ENCODE peak calls at places on chromosomes 16 and 17, in ten cellular contexts. P is endothelial cell; M is astrocyte of the spinal cord; X is cardiac muscle cell; H is CD8-positive, alpha-beta T cell; R is HFFc6; Z is heart left ventricle; S is fibroblast of lung; N is body of pancreas; I is H9. L is an unnamed sample.

GRCh38 chr16:88839026-88839529 is 17.7 kb downstream of the GALNS start:
- DNase-seq in R (no peak), N (no peak), P (no peak), S (no peak), I (no peak), X (no peak), H (no peak), M (no peak), Z (no peak), L (no peak)

GRCh38 chr17:30565073-30565935 is 88.1 kb downstream of the GOSR1 start:
- DNase-seq in X (no peak), R (peak), S (no peak), N (no peak), M (no peak), Z (no peak), H (no peak), P (no peak), I (peak), L (no peak)

GRCh38 chr17:73307130-73307529 is 4.7 kb downstream of the CDC42EP4 start:
- DNase-seq in M (no peak), I (peak), P (no peak), Z (peak), N (peak), X (no peak), H (no peak), R (no peak), S (no peak), L (peak)

GRCh38 chr17:41048441-41048840 is 1.3 kb upstream of the KRTAP2-1 start:
- DNase-seq in N (no peak), M (peak), S (no peak), P (no peak), X (no peak), I (no peak), R (peak), H (no peak), Z (no peak), L (no peak)

GRCh38 chr16:1144476-1145382 is 8.2 kb upstream of the CACNA1H start:
- DNase-seq in M (no peak), S (no peak), H (no peak), Z (no peak), N (no peak), P (no peak), R (no peak), I (no peak), X (no peak), L (no peak)

GRCh38 chr17:42520540-42520951 is 15.5 kb upstream of the NAGLU start:
- DNase-seq in R (no peak), I (peak), Z (peak), M (no peak), X (no peak), N (no peak), S (no peak), P (peak), H (peak), L (peak)

GRCh38 chr16:30651124-30652004 is 604 bp downstream of the PRR14 start:
- DNase-seq in N (peak), M (peak), H (peak), P (peak), Z (peak), I (peak), X (peak), S (peak), R (peak), L (peak)

GRCh38 chr16:85567101-85567866 is 45.8 kb upstream of the GSE1 start:
- DNase-seq in M (no peak), H (no peak), X (no peak), N (no peak), I (peak), S (no peak), P (no peak), R (no peak), Z (no peak), L (no peak)

GRCh38 chr17:12967962-12968361 is 49.9 kb downstream of the ELAC2 start:
- DNase-seq in P (no peak), I (no peak), Z (no peak), S (no peak), R (no peak), X (no peak), N (no peak), M (no peak), H (no peak), L (no peak)

GRCh38 chr17:13306310-13306962 is 288.6 kb upstream of the ELAC2 start:
- DNase-seq in R (peak), I (peak), H (no peak), M (peak), X (peak), Z (no peak), N (peak), S (peak), P (peak), L (no peak)

GRCh38 chr16:49874613-49875237 is 18.8 kb upstream of the ZNF423 start:
- DNase-seq in P (no peak), N (no peak), Z (no peak), M (no peak), R (no peak), I (no peak), H (no peak), S (no peak), X (no peak), L (no peak)

GRCh38 chr16:49875812-49876715 is 20.2 kb upstream of the ZNF423 start:
- DNase-seq in P (no peak), I (no peak), S (no peak), Z (no peak), R (no peak), M (no peak), H (no peak), X (no peak), N (no peak), L (no peak)

GRCh38 chr16:49881890-49882289 is 26.0 kb upstream of the ZNF423 start:
- DNase-seq in N (peak), Z (no peak), M (no peak), P (no peak), H (no peak), X (no peak), I (no peak), S (no peak), R (no peak), L (no peak)

DNA sequence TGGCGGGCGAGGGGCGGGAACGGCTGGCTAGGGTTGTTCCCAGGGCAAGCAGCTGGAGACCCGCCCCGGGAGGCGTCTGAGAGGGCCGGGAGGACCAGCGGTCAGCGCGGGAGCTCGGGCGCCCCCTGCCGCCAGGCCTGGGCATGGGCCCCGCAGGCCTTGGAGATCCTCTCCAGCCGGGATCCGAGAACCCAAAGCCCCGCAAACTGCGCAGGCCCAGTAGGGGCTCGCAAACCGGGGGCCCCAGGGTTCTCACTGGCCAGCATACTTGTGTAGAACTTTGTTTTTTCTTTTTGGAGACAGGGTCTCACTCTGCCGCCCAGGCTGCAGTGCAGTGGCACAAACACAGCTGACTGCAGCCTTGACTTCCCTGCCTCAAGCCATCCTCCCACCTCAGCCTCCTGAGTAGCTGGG is 20.8 kb upstream of the ZNF423 start:
- DNase-seq in R (no peak), S (no peak), N (peak), Z (peak), I (peak), X (peak), M (peak), P (peak), H (peak), L (peak)
- TF ChIP-seq CTCF in R (peak), S (peak), N (peak), Z (peak), I (peak), X (peak), M (peak), P (peak), H (peak), L (peak)

DNA sequence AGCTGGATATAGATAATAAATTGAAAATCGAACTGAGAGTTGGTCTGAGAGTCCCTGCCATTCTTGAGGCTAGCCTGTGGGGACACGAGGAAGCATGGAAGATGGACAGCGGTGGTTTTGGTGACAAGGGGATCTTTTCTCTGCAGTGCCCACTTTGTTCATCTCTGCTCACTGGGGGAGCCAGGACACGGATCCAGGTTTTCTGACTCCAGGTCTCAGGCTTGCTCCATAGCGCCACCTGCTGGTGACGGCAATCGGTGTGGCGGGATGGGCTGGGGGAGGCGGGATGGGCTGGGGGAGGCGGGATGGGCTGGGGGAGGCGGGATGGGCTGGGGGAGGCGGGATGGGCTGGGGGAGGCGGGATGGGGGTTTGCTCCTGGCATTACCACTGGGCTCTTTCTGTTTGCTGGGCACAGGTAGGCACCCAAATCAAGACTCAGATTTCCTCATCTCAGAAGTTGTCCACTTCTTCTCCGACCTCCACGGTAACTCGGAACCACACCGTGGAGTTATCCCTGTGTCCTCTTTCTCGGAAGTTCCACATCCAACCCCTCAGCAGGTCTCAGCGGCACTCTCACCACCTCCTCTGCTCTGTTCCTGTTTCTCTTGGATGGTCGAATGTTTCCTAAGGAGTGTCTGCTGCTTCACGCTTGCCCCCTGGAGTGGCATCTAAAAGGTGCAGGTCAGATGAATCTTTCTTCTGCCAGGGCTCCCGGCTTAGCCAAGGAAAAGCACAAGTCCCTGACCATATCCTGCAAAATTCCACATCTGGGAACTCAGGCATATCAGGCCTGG is 142.4 kb downstream of the CYLD start:
- DNase-seq in Z (no peak), H (peak), X (no peak), S (no peak), I (peak), R (no peak), P (peak), M (no peak), N (no peak), L (peak)
- TF ChIP-seq CTCF in Z (no peak), H (no peak), X (peak), S (no peak), I (peak), R (peak), P (peak), M (peak), N (no peak), L (peak)

GRCh38 chr16:4613636-4614570 is 785 bp downstream of the UBALD1 start:
- DNase-seq in Z (no peak), N (peak), M (peak), H (peak), R (no peak), I (peak), P (peak), S (peak), X (peak), L (peak)

GRCh38 chr16:4611337-4612023 is 3.2 kb downstream of the UBALD1 start:
- DNase-seq in N (no peak), M (no peak), X (no peak), I (no peak), P (no peak), H (no peak), S (peak), Z (no peak), R (no peak), L (no peak)

GRCh38 chr16:4610011-4611005 is 4.4 kb downstream of the UBALD1 start:
- DNase-seq in X (no peak), N (no peak), R (no peak), M (no peak), I (no peak), H (no peak), S (no peak), P (no peak), Z (no peak), L (no peak)

GRCh38 chr16:4612977-4613635 is 1.6 kb downstream of the UBALD1 start:
- DNase-seq in P (no peak), I (peak), M (no peak), H (no peak), R (no peak), N (no peak), X (no peak), S (no peak), Z (no peak), L (peak)

GRCh38 chr16:4612474-4612931 is 2.2 kb downstream of the UBALD1 start:
- DNase-seq in X (no peak), S (no peak), N (no peak), R (no peak), Z (no peak), H (no peak), M (no peak), P (no peak), I (peak), L (no peak)
- TF ChIP-seq CTCF in X (peak), S (no peak), N (no peak), R (no peak), Z (no peak), H (no peak), M (peak), P (no peak), I (peak), L (no peak)

GRCh38 chr16:57842606-57843005 is 40.3 kb upstream of the KIFC3 start:
- DNase-seq in P (no peak), N (no peak), M (no peak), X (no peak), I (no peak), R (no peak), Z (no peak), H (no peak), S (no peak), L (no peak)
- TF ChIP-seq CTCF in P (no peak), N (no peak), M (no peak), X (no peak), I (no peak), R (no peak), Z (no peak), H (no peak), S (no peak), L (no peak)

DNA sequence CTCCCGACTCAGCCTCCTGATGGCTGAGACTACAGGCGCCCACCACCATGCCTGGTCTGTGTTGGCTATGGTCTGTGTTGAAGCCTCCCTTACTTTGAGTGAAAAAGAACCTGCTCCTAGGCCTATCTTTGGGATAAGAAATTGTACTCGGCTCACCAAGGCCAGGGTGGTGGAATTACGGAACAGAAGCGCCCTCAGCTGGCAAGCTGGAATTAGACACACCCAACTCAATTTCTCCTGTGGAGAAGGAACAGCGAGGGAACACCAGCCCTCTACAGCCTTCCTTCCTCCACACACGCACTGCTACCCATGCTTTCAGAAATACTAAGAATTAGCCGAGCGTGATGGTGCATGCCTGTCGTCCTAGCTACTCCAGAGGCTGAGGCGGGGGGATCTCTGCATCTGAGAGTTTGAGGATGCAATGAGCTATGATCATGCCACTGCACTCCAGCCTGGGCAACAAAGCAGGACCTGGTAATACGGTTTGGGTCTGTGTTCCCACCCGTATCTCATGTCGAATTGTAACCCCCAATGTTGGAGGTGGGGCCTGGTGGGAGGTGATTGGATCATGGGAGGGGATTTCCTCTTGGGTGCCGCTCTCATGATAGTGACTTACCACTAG is 40.1 kb upstream of the RBBP6 start:
- DNase-seq in N (no peak), I (peak), R (peak), H (no peak), X (peak), Z (no peak), S (peak), P (peak), M (no peak), L (peak)
- TF ChIP-seq CTCF in N (peak), I (peak), R (peak), H (no peak), X (peak), Z (peak), S (peak), P (peak), M (peak), L (no peak)

L was measured in Calu3.